ENCODE peak calls at places on chromosomes 4 and X, in five cellular contexts. Q, O, X, E and N are unnamed samples.

GRCh38 chr4:17323619-17324400 is 188.1 kb downstream of the QDPR start:
- DNase-seq in Q (no peak), O (no peak), X (no peak), E (no peak), N (no peak)

GRCh38 chr4:105057370-105058096 is 89.1 kb upstream of the TET2 start:
- DNase-seq in Q (no peak), O (no peak), X (no peak), E (no peak), N (peak; percentile 75)

GRCh38 chr4:138751290-138751689 is 264.3 kb upstream of the NOCT start:
- DNase-seq in Q (no peak), O (no peak), X (no peak), E (no peak), N (no peak)

GRCh38 chrX:135522878-135523693 is 2.6 kb downstream of the INTS6L start:
- DNase-seq in Q (no peak), O (no peak), X (no peak), E (no peak), N (no peak)

GRCh38 chr4:10590896-10591295 is 93.7 kb downstream of the CLNK start:
- DNase-seq in Q (no peak), O (no peak), X (no peak), E (no peak), N (no peak)

GRCh38 chr4:13378973-13379759 is 105.0 kb downstream of the RAB28 start:
- DNase-seq in Q (no peak), O (no peak), X (no peak), E (no peak), N (peak; percentile 24)

GRCh38 chr4:158625544-158625943 is 46.1 kb downstream of the C4orf46 start:
- DNase-seq in Q (no peak), O (no peak), X (no peak), E (no peak), N (no peak)

GRCh38 chr4:76306882-76307669 is 543 bp downstream of the STBD1 start:
- DNase-seq in Q (peak; percentile 19), O (peak; percentile 76), X (peak; percentile 44), E (no peak), N (no peak)

GRCh38 chr4:103008875-103009729 is 10.4 kb downstream of the SLC9B1 start:
- DNase-seq in Q (peak; percentile 72), O (no peak), X (no peak), E (peak; percentile 78), N (peak; percentile 46)

GRCh38 chr4:92060333-92060732 is 243.4 kb upstream of the GRID2 start:
- DNase-seq in Q (no peak), O (peak; percentile 42), X (no peak), E (no peak), N (no peak)

GRCh38 chrX:49976682-49977197 is 54.3 kb downstream of the CLCN5 start:
- DNase-seq in Q (no peak), O (no peak), X (no peak), E (no peak), N (no peak)

GRCh38 chr4:159446266-159446976 is 343.5 kb downstream of the RAPGEF2 start:
- DNase-seq in Q (peak; percentile 72), O (peak; percentile 30), X (peak; percentile 23), E (peak; percentile 69), N (peak; percentile 26)

GRCh38 chrX:41982966-41983365 is 59.6 kb upstream of the CASK start:
- DNase-seq in Q (no peak), O (no peak), X (no peak), E (no peak), N (no peak)

GRCh38 chrX:122943918-122944317 is 240.2 kb upstream of the GRIA3 start:
- DNase-seq in Q (no peak), O (no peak), X (no peak), E (no peak), N (no peak)

GRCh38 chr4:72715299-72715698 is 146.3 kb upstream of the ADAMTS3 start:
- DNase-seq in Q (no peak), O (no peak), X (no peak), E (no peak), N (no peak)

GRCh38 chr4:83484500-83485431 is at the start of gene ABRAXAS1:
- DNase-seq in Q (peak; percentile 91), O (peak; percentile 94), X (peak; percentile 87), E (peak; percentile 97), N (peak; percentile 45)

GRCh38 chr4:37635155-37635554 is 51.0 kb downstream of the RELL1 start:
- DNase-seq in Q (no peak), O (no peak), X (no peak), E (no peak), N (no peak)

GRCh38 chrX:48616575-48616974 is 19.3 kb downstream of the WDR13 start:
- DNase-seq in Q (no peak), O (peak; percentile 22), X (no peak), E (no peak), N (no peak)

GRCh38 chrX:124863303-124863702 is 456.4 kb upstream of the TEX13C start:
- DNase-seq in Q (no peak), O (peak; percentile 38), X (no peak), E (peak; percentile 5), N (no peak)
- TF ChIP-seq ATF2 in Q (no peak), O (no peak), X (no peak), E (no peak), N (no peak)

GRCh38 chr4:100828986-100829685 is 311.3 kb upstream of the EMCN start:
- DNase-seq in Q (no peak), O (no peak), X (no peak), E (no peak), N (no peak)
- TF ChIP-seq ATF2 in Q (no peak), O (no peak), X (no peak), E (no peak), N (no peak)

DNA sequence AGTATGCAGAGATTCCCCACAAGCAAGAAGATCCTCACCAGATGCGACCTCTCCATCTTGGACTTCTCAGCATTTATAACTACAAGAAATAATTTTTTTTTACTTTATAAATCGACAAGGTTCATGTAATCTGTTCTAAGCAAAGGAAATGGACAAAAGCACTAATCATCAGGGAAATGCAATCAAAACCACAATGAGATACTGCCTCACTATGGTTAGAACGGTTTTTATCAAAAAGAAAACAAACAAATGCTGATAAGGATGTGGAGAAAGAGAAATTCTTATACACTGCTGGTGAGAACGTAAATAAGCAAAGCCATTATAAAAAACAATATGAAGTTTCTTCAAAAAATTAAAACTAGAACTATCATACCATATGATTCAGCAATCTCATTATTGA is 1382.7 kb downstream of the ARAP2 start:
- DNase-seq in Q (no peak), O (no peak), X (no peak), E (no peak), N (no peak)
- TF ChIP-seq ATF2 in Q (no peak), O (no peak), X (no peak), E (no peak), N (no peak)

GRCh38 chr4:174873931-174874330 is 44.2 kb upstream of the ADAM29 start:
- DNase-seq in Q (no peak), O (no peak), X (no peak), E (peak; percentile 7), N (peak; percentile 25)
- TF ChIP-seq ATF2 in Q (no peak), O (no peak), X (no peak), E (no peak), N (no peak)